ENCODE peak calls at places on chromosomes 11 and 22, in ten cellular contexts. One of them, this sample, is unnamed.

GRCh38 chr11:69393865-69394233 is 87.6 kb upstream of the LINC01488 start:
- DNase-seq in GM23338: no peak
- DNase-seq in CD4-positive, alpha-beta memory T cell: no peak
- DNase-seq in neuronal stem cell: no peak
- DNase-seq in ovary: no peak
- DNase-seq in fibroblast of pulmonary artery: no peak
- DNase-seq in stimulated activated CD4-positive, alpha-beta T cell treated with anti-CD3 and anti-CD28 coated beads, Interleukin-15, amount 100 ng/mL, for 48 hours: no peak
- DNase-seq in naive thymus-derived CD8-positive, alpha-beta T cell: no peak
- DNase-seq in SW480: no peak
- DNase-seq in KBM-7: no peak
- DNase-seq in this sample: no peak

GRCh38 chr11:61810671-61811175 is 6.1 kb downstream of the FADS1 start:
- DNase-seq in GM23338: no peak
- DNase-seq in CD4-positive, alpha-beta memory T cell: no peak
- DNase-seq in neuronal stem cell: no peak
- DNase-seq in ovary: no peak
- DNase-seq in fibroblast of pulmonary artery: no peak
- DNase-seq in stimulated activated CD4-positive, alpha-beta T cell treated with anti-CD3 and anti-CD28 coated beads, Interleukin-15, amount 100 ng/mL, for 48 hours: no peak
- DNase-seq in naive thymus-derived CD8-positive, alpha-beta T cell: no peak
- DNase-seq in SW480: no peak
- DNase-seq in KBM-7: no peak
- DNase-seq in this sample: no peak

GRCh38 chr11:34161812-34162506 is 56.5 kb downstream of the NAT10 start:
- DNase-seq in GM23338: no peak
- DNase-seq in CD4-positive, alpha-beta memory T cell: peak
- DNase-seq in neuronal stem cell: no peak
- DNase-seq in ovary: no peak
- DNase-seq in fibroblast of pulmonary artery: no peak
- DNase-seq in stimulated activated CD4-positive, alpha-beta T cell treated with anti-CD3 and anti-CD28 coated beads, Interleukin-15, amount 100 ng/mL, for 48 hours: peak
- DNase-seq in naive thymus-derived CD8-positive, alpha-beta T cell: no peak
- DNase-seq in SW480: peak
- DNase-seq in KBM-7: no peak
- DNase-seq in this sample: no peak

GRCh38 chr22:43974028-43974545 is 18.8 kb downstream of the SAMM50 start:
- DNase-seq in GM23338: no peak
- DNase-seq in CD4-positive, alpha-beta memory T cell: no peak
- DNase-seq in neuronal stem cell: no peak
- DNase-seq in ovary: no peak
- DNase-seq in fibroblast of pulmonary artery: no peak
- DNase-seq in stimulated activated CD4-positive, alpha-beta T cell treated with anti-CD3 and anti-CD28 coated beads, Interleukin-15, amount 100 ng/mL, for 48 hours: no peak
- DNase-seq in naive thymus-derived CD8-positive, alpha-beta T cell: no peak
- DNase-seq in SW480: no peak
- DNase-seq in KBM-7: no peak
- DNase-seq in this sample: no peak

GRCh38 chr11:87284306-87284705 is 246.6 kb downstream of the TMEM135 start:
- DNase-seq in GM23338: no peak
- DNase-seq in CD4-positive, alpha-beta memory T cell: no peak
- DNase-seq in neuronal stem cell: no peak
- DNase-seq in ovary: no peak
- DNase-seq in fibroblast of pulmonary artery: no peak
- DNase-seq in stimulated activated CD4-positive, alpha-beta T cell treated with anti-CD3 and anti-CD28 coated beads, Interleukin-15, amount 100 ng/mL, for 48 hours: no peak
- DNase-seq in naive thymus-derived CD8-positive, alpha-beta T cell: no peak
- DNase-seq in SW480: no peak
- DNase-seq in KBM-7: no peak
- DNase-seq in this sample: no peak

GRCh38 chr22:36386900-36387663 is 685 bp downstream of the MYH9 start:
- DNase-seq in GM23338: peak
- DNase-seq in CD4-positive, alpha-beta memory T cell: no peak
- DNase-seq in neuronal stem cell: no peak
- DNase-seq in ovary: peak
- DNase-seq in fibroblast of pulmonary artery: no peak
- DNase-seq in stimulated activated CD4-positive, alpha-beta T cell treated with anti-CD3 and anti-CD28 coated beads, Interleukin-15, amount 100 ng/mL, for 48 hours: no peak
- DNase-seq in naive thymus-derived CD8-positive, alpha-beta T cell: peak
- DNase-seq in SW480: peak
- DNase-seq in KBM-7: peak
- DNase-seq in this sample: no peak

GRCh38 chr22:25350551-25350971 is 131.1 kb downstream of the CRYBB2 start:
- DNase-seq in GM23338: peak
- DNase-seq in CD4-positive, alpha-beta memory T cell: no peak
- DNase-seq in neuronal stem cell: no peak
- DNase-seq in ovary: no peak
- DNase-seq in fibroblast of pulmonary artery: no peak
- DNase-seq in stimulated activated CD4-positive, alpha-beta T cell treated with anti-CD3 and anti-CD28 coated beads, Interleukin-15, amount 100 ng/mL, for 48 hours: no peak
- DNase-seq in naive thymus-derived CD8-positive, alpha-beta T cell: no peak
- DNase-seq in SW480: no peak
- DNase-seq in KBM-7: no peak
- DNase-seq in this sample: no peak

GRCh38 chr22:32545801-32546200 is 71.2 kb downstream of the FBXO7 start:
- DNase-seq in GM23338: no peak
- DNase-seq in CD4-positive, alpha-beta memory T cell: no peak
- DNase-seq in neuronal stem cell: no peak
- DNase-seq in ovary: no peak
- DNase-seq in fibroblast of pulmonary artery: peak
- DNase-seq in stimulated activated CD4-positive, alpha-beta T cell treated with anti-CD3 and anti-CD28 coated beads, Interleukin-15, amount 100 ng/mL, for 48 hours: no peak
- DNase-seq in naive thymus-derived CD8-positive, alpha-beta T cell: no peak
- DNase-seq in SW480: no peak
- DNase-seq in KBM-7: no peak
- DNase-seq in this sample: no peak

GRCh38 chr11:15965562-15966250 is 390.6 kb downstream of the SOX6 start:
- DNase-seq in GM23338: no peak
- DNase-seq in CD4-positive, alpha-beta memory T cell: no peak
- DNase-seq in neuronal stem cell: no peak
- DNase-seq in ovary: no peak
- DNase-seq in fibroblast of pulmonary artery: no peak
- DNase-seq in stimulated activated CD4-positive, alpha-beta T cell treated with anti-CD3 and anti-CD28 coated beads, Interleukin-15, amount 100 ng/mL, for 48 hours: no peak
- DNase-seq in naive thymus-derived CD8-positive, alpha-beta T cell: no peak
- DNase-seq in SW480: no peak
- DNase-seq in KBM-7: no peak
- DNase-seq in this sample: no peak

GRCh38 chr11:7690648-7691047 is 15.6 kb downstream of the OVCH2 start:
- DNase-seq in GM23338: no peak
- DNase-seq in CD4-positive, alpha-beta memory T cell: no peak
- DNase-seq in neuronal stem cell: no peak
- DNase-seq in ovary: no peak
- DNase-seq in fibroblast of pulmonary artery: no peak
- DNase-seq in stimulated activated CD4-positive, alpha-beta T cell treated with anti-CD3 and anti-CD28 coated beads, Interleukin-15, amount 100 ng/mL, for 48 hours: no peak
- DNase-seq in naive thymus-derived CD8-positive, alpha-beta T cell: no peak
- DNase-seq in SW480: peak
- DNase-seq in KBM-7: no peak
- DNase-seq in this sample: no peak

GRCh38 chr11:12727556-12728070 is 53.4 kb downstream of the TEAD1 start:
- DNase-seq in GM23338: no peak
- DNase-seq in CD4-positive, alpha-beta memory T cell: no peak
- DNase-seq in neuronal stem cell: no peak
- DNase-seq in ovary: no peak
- DNase-seq in fibroblast of pulmonary artery: peak
- DNase-seq in stimulated activated CD4-positive, alpha-beta T cell treated with anti-CD3 and anti-CD28 coated beads, Interleukin-15, amount 100 ng/mL, for 48 hours: no peak
- DNase-seq in naive thymus-derived CD8-positive, alpha-beta T cell: no peak
- DNase-seq in SW480: no peak
- DNase-seq in KBM-7: no peak
- DNase-seq in this sample: no peak

GRCh38 chr11:118790357-118791014 is 478 bp downstream of the DDX6 start:
- DNase-seq in GM23338: peak
- DNase-seq in CD4-positive, alpha-beta memory T cell: peak
- DNase-seq in neuronal stem cell: peak
- DNase-seq in ovary: peak
- DNase-seq in fibroblast of pulmonary artery: peak
- DNase-seq in stimulated activated CD4-positive, alpha-beta T cell treated with anti-CD3 and anti-CD28 coated beads, Interleukin-15, amount 100 ng/mL, for 48 hours: no peak
- DNase-seq in naive thymus-derived CD8-positive, alpha-beta T cell: peak
- DNase-seq in SW480: peak
- DNase-seq in KBM-7: peak
- DNase-seq in this sample: peak

GRCh38 chr11:118530180-118530682 is 761 bp upstream of the TMEM25 start:
- DNase-seq in GM23338: no peak
- DNase-seq in CD4-positive, alpha-beta memory T cell: no peak
- DNase-seq in neuronal stem cell: no peak
- DNase-seq in ovary: no peak
- DNase-seq in fibroblast of pulmonary artery: peak
- DNase-seq in stimulated activated CD4-positive, alpha-beta T cell treated with anti-CD3 and anti-CD28 coated beads, Interleukin-15, amount 100 ng/mL, for 48 hours: no peak
- DNase-seq in naive thymus-derived CD8-positive, alpha-beta T cell: no peak
- DNase-seq in SW480: peak
- DNase-seq in KBM-7: no peak
- DNase-seq in this sample: no peak

GRCh38 chr22:23531966-23532735 is 47.9 kb downstream of the IGLL1 start:
- DNase-seq in GM23338: no peak
- DNase-seq in CD4-positive, alpha-beta memory T cell: no peak
- DNase-seq in neuronal stem cell: no peak
- DNase-seq in ovary: peak
- DNase-seq in fibroblast of pulmonary artery: no peak
- DNase-seq in stimulated activated CD4-positive, alpha-beta T cell treated with anti-CD3 and anti-CD28 coated beads, Interleukin-15, amount 100 ng/mL, for 48 hours: no peak
- DNase-seq in naive thymus-derived CD8-positive, alpha-beta T cell: no peak
- DNase-seq in SW480: no peak
- DNase-seq in KBM-7: no peak
- DNase-seq in this sample: no peak

GRCh38 chr11:78667462-78667861 is 92.8 kb upstream of the NARS2 start:
- DNase-seq in GM23338: no peak
- DNase-seq in CD4-positive, alpha-beta memory T cell: no peak
- DNase-seq in neuronal stem cell: no peak
- DNase-seq in ovary: no peak
- DNase-seq in fibroblast of pulmonary artery: no peak
- DNase-seq in stimulated activated CD4-positive, alpha-beta T cell treated with anti-CD3 and anti-CD28 coated beads, Interleukin-15, amount 100 ng/mL, for 48 hours: no peak
- DNase-seq in naive thymus-derived CD8-positive, alpha-beta T cell: no peak
- DNase-seq in SW480: no peak
- DNase-seq in KBM-7: no peak
- DNase-seq in this sample: no peak

GRCh38 chr11:14904745-14905103 is 12.7 kb upstream of the CYP2R1 start:
- DNase-seq in GM23338: peak
- DNase-seq in CD4-positive, alpha-beta memory T cell: peak
- DNase-seq in neuronal stem cell: no peak
- DNase-seq in ovary: peak
- DNase-seq in fibroblast of pulmonary artery: peak
- DNase-seq in stimulated activated CD4-positive, alpha-beta T cell treated with anti-CD3 and anti-CD28 coated beads, Interleukin-15, amount 100 ng/mL, for 48 hours: peak
- DNase-seq in naive thymus-derived CD8-positive, alpha-beta T cell: peak
- DNase-seq in SW480: no peak
- DNase-seq in KBM-7: peak
- DNase-seq in this sample: no peak

GRCh38 chr11:25981998-25982397 is 349.9 kb upstream of the ANO3 start:
- DNase-seq in GM23338: peak
- DNase-seq in CD4-positive, alpha-beta memory T cell: no peak
- DNase-seq in neuronal stem cell: peak
- DNase-seq in ovary: no peak
- DNase-seq in fibroblast of pulmonary artery: peak
- DNase-seq in stimulated activated CD4-positive, alpha-beta T cell treated with anti-CD3 and anti-CD28 coated beads, Interleukin-15, amount 100 ng/mL, for 48 hours: no peak
- DNase-seq in naive thymus-derived CD8-positive, alpha-beta T cell: no peak
- DNase-seq in SW480: peak
- DNase-seq in KBM-7: peak
- DNase-seq in this sample: peak

GRCh38 chr11:17263803-17264202 is 12.7 kb upstream of the NUCB2 start:
- DNase-seq in GM23338: no peak
- DNase-seq in CD4-positive, alpha-beta memory T cell: no peak
- DNase-seq in neuronal stem cell: no peak
- DNase-seq in ovary: no peak
- DNase-seq in fibroblast of pulmonary artery: peak
- DNase-seq in stimulated activated CD4-positive, alpha-beta T cell treated with anti-CD3 and anti-CD28 coated beads, Interleukin-15, amount 100 ng/mL, for 48 hours: no peak
- DNase-seq in naive thymus-derived CD8-positive, alpha-beta T cell: no peak
- DNase-seq in SW480: peak
- DNase-seq in KBM-7: no peak
- DNase-seq in this sample: no peak

GRCh38 chr11:62611705-62612365 is 740 bp downstream of the EML3 start:
- DNase-seq in GM23338: peak
- DNase-seq in CD4-positive, alpha-beta memory T cell: no peak
- DNase-seq in neuronal stem cell: no peak
- DNase-seq in ovary: peak
- DNase-seq in fibroblast of pulmonary artery: peak
- DNase-seq in stimulated activated CD4-positive, alpha-beta T cell treated with anti-CD3 and anti-CD28 coated beads, Interleukin-15, amount 100 ng/mL, for 48 hours: no peak
- DNase-seq in naive thymus-derived CD8-positive, alpha-beta T cell: no peak
- DNase-seq in SW480: peak
- DNase-seq in KBM-7: peak
- DNase-seq in this sample: no peak

GRCh38 chr11:94694309-94695060 is 73.7 kb upstream of the AMOTL1 start:
- DNase-seq in GM23338: no peak
- DNase-seq in CD4-positive, alpha-beta memory T cell: no peak
- DNase-seq in neuronal stem cell: no peak
- DNase-seq in ovary: no peak
- DNase-seq in fibroblast of pulmonary artery: no peak
- DNase-seq in stimulated activated CD4-positive, alpha-beta T cell treated with anti-CD3 and anti-CD28 coated beads, Interleukin-15, amount 100 ng/mL, for 48 hours: no peak
- DNase-seq in naive thymus-derived CD8-positive, alpha-beta T cell: no peak
- DNase-seq in SW480: peak
- DNase-seq in KBM-7: no peak
- DNase-seq in this sample: no peak

GRCh38 chr11:116148056-116148455 is 624.7 kb downstream of the BUD13 start:
- DNase-seq in GM23338: peak
- DNase-seq in CD4-positive, alpha-beta memory T cell: no peak
- DNase-seq in neuronal stem cell: no peak
- DNase-seq in ovary: no peak
- DNase-seq in fibroblast of pulmonary artery: no peak
- DNase-seq in stimulated activated CD4-positive, alpha-beta T cell treated with anti-CD3 and anti-CD28 coated beads, Interleukin-15, amount 100 ng/mL, for 48 hours: no peak
- DNase-seq in naive thymus-derived CD8-positive, alpha-beta T cell: no peak
- DNase-seq in SW480: peak
- DNase-seq in KBM-7: no peak
- DNase-seq in this sample: no peak

GRCh38 chr11:1694064-1694845 is 2.7 kb upstream of the KRTAP5-6 start:
- DNase-seq in GM23338: peak
- DNase-seq in CD4-positive, alpha-beta memory T cell: peak
- DNase-seq in neuronal stem cell: peak
- DNase-seq in ovary: peak
- DNase-seq in fibroblast of pulmonary artery: peak
- DNase-seq in stimulated activated CD4-positive, alpha-beta T cell treated with anti-CD3 and anti-CD28 coated beads, Interleukin-15, amount 100 ng/mL, for 48 hours: peak
- DNase-seq in naive thymus-derived CD8-positive, alpha-beta T cell: peak
- DNase-seq in SW480: peak
- DNase-seq in KBM-7: peak
- DNase-seq in this sample: no peak

GRCh38 chr11:48028909-48029685 is 48.7 kb downstream of the PTPRJ start:
- DNase-seq in GM23338: no peak
- DNase-seq in CD4-positive, alpha-beta memory T cell: peak
- DNase-seq in neuronal stem cell: no peak
- DNase-seq in ovary: no peak
- DNase-seq in fibroblast of pulmonary artery: peak
- DNase-seq in stimulated activated CD4-positive, alpha-beta T cell treated with anti-CD3 and anti-CD28 coated beads, Interleukin-15, amount 100 ng/mL, for 48 hours: no peak
- DNase-seq in naive thymus-derived CD8-positive, alpha-beta T cell: no peak
- DNase-seq in SW480: no peak
- DNase-seq in KBM-7: no peak
- DNase-seq in this sample: no peak